ENCODE peak calls at places on chromosome X, in ten cellular contexts. X is IMR-90, C is transverse colon, D is heart left ventricle, K is HepG2, I is tibial nerve, R is stomach, T is testis, J is sigmoid colon, N is uterus. A is an unnamed sample.

GRCh38 chrX:76148011-76148665 is 24.7 kb upstream of the PBDC1 start:
- DNase-seq in X (peak; percentile 25), D (no peak), I (no peak), K (peak; percentile 1), R (no peak), N (peak; percentile 22), C (peak; percentile 10), J (no peak), T (no peak), A (no peak)

GRCh38 chrX:97230948-97231347 is 347.2 kb downstream of the RPA4 start:
- DNase-seq in J (no peak), K (no peak), T (no peak), X (no peak), D (no peak), N (no peak), C (no peak), I (no peak), R (no peak), A (no peak)

GRCh38 chrX:118347131-118347530 is 1.2 kb downstream of the WDR44 start:
- DNase-seq in C (no peak), R (no peak), J (no peak), I (no peak), D (no peak), N (no peak), T (no peak), K (peak; percentile 2), X (peak; percentile 69), A (no peak)

GRCh38 chrX:55484948-55485347 is 4.7 kb downstream of the USP51 start:
- DNase-seq in N (no peak), K (no peak), C (no peak), D (no peak), I (no peak), J (no peak), R (no peak), X (no peak), T (no peak), A (no peak)

GRCh38 chrX:9662148-9662547 is 103.5 kb downstream of the GPR143 start:
- DNase-seq in C (no peak), K (no peak), J (no peak), I (no peak), X (peak; percentile 77), R (no peak), D (no peak), T (no peak), N (no peak), A (no peak)

GRCh38 chrX:1391370-1391706 is 575 bp downstream of the SLC25A6 start:
- DNase-seq in X (no peak), D (no peak), T (no peak), J (no peak), C (no peak), N (no peak), R (no peak), I (no peak), K (peak; percentile 79), A (no peak)

GRCh38 chrX:148501121-148502066 is 977 bp downstream of the AFF2 start:
- DNase-seq in T (peak; percentile 32), C (no peak), X (no peak), R (no peak), N (no peak), I (no peak), D (peak; percentile 20), J (no peak), K (no peak), A (peak; percentile 51)

GRCh38 chrX:50881028-50881427 is 29.5 kb upstream of the BMP15 start:
- DNase-seq in K (no peak), T (no peak), D (no peak), X (no peak), C (no peak), J (no peak), R (no peak), I (no peak), N (no peak), A (no peak)

GRCh38 chrX:97907791-97908190 is 1024.1 kb downstream of the RPA4 start:
- DNase-seq in K (no peak), T (no peak), N (no peak), D (no peak), J (no peak), I (no peak), X (no peak), R (no peak), C (no peak), A (no peak)

GRCh38 chrX:138711399-138712347 is at the start of gene FGF13:
- DNase-seq in K (peak; percentile 0), I (no peak), N (peak; percentile 40), D (peak; percentile 31), X (no peak), R (peak; percentile 29), C (peak; percentile 7), T (peak; percentile 50), J (peak; percentile 68), A (peak; percentile 38)

GRCh38 chrX:85992811-85993229 is 54.5 kb downstream of the CHM start:
- DNase-seq in J (no peak), I (no peak), D (no peak), N (no peak), X (peak; percentile 38), K (peak; percentile 3), R (no peak), C (no peak), T (no peak), A (no peak)

GRCh38 chrX:129524250-129524850 is 1.1 kb upstream of the SMARCA1 start:
- DNase-seq in K (peak; percentile 47), I (no peak), C (no peak), X (no peak), T (no peak), J (no peak), N (no peak), R (no peak), D (no peak), A (no peak)

GRCh38 chrX:129522184-129523059 is 868 bp downstream of the SMARCA1 start:
- DNase-seq in I (peak; percentile 39), N (peak; percentile 49), K (peak; percentile 64), C (peak; percentile 31), J (peak; percentile 80), T (peak; percentile 68), X (peak; percentile 54), D (peak; percentile 56), R (peak; percentile 63), A (peak; percentile 63)

GRCh38 chrX:129520151-129520550 is 3.1 kb downstream of the SMARCA1 start:
- DNase-seq in K (peak; percentile 54), C (no peak), R (no peak), I (no peak), N (no peak), T (no peak), X (no peak), J (no peak), D (no peak), A (no peak)

GRCh38 chrX:129525162-129525561 is 1.9 kb upstream of the SMARCA1 start:
- DNase-seq in R (no peak), K (peak; percentile 89), N (no peak), D (no peak), C (no peak), X (no peak), I (no peak), J (no peak), T (no peak), A (no peak)

GRCh38 chrX:129523076-129524055 is at the start of gene SMARCA1:
- DNase-seq in R (peak; percentile 39), I (peak; percentile 4), N (peak; percentile 44), J (peak; percentile 86), D (peak; percentile 48), X (peak; percentile 63), T (peak; percentile 85), C (peak; percentile 17), K (peak; percentile 65), A (peak; percentile 63)
- TF ChIP-seq POLR2A in R (no peak), I (no peak), N (peak; percentile 49), J (no peak), D (no peak), X (peak; percentile 84), T (no peak), C (no peak), K (peak; percentile 94), A (peak; percentile 62)

DNA sequence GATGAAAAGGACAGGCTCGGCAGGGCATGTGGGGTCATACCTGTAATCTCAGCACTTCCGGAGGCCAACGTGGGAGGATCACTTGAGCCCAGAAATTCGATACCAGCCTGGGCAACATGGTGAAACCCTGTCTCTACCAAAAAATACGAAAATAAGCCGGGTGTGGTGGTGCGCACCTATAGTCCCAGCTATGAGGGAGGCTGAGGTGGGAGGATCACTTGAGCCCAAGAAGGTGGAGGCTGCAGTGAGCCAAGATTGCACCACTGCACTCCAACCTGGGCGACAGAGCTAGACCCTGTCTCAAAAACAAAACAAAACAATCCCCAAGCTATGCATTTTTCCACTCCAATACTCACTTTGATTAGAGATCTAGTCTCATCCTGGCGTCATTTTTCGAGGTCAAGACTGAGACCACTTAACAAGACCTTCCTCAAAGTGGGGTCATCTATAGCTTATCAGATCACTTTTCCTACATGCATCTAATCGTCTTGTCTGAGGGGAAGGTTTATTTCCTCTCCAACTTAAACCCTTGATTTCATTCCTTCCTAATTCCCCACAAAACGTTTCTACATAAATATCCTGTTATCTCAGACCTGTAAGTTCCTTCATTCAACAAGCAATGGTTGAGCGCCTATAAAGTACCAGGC is 1.3 kb downstream of the NKAP start:
- DNase-seq in K (no peak), R (no peak), D (no peak), C (no peak), J (no peak), T (no peak), N (no peak), X (no peak), I (no peak), A (no peak)
- H3K4me3 ChIP-seq in K (peak overlapping the region; percentile 67), R (peak overlapping the region; percentile 74), D (peak overlapping the region; percentile 79), C (peak overlapping the region; percentile 76), J (peak overlapping the region; percentile 70), T (peak overlapping the region; percentile 83), N (peak overlapping the region; percentile 54), X (peak overlapping the region; percentile 82), I (peak overlapping the region; percentile 78), A (peak overlapping the region; percentile 67)

GRCh38 chrX:110213183-110213582 is 104.7 kb downstream of the AMMECR1 start:
- DNase-seq in I (no peak), K (no peak), D (no peak), X (no peak), R (no peak), J (no peak), T (no peak), N (no peak), C (no peak), A (no peak)
- H3K4me1 ChIP-seq in I (no peaks in the 10 kb centered on the region), K (no peaks in the 10 kb centered on the region), D (no peaks in the 10 kb centered on the region), X (peaks cover 7% of the 10 kb centered on the region), R (no peaks in the 10 kb centered on the region), J (no peaks in the 10 kb centered on the region), T (no peaks in the 10 kb centered on the region), N (no peaks in the 10 kb centered on the region), C (no peaks in the 10 kb centered on the region), A (no peaks in the 10 kb centered on the region)

DNA sequence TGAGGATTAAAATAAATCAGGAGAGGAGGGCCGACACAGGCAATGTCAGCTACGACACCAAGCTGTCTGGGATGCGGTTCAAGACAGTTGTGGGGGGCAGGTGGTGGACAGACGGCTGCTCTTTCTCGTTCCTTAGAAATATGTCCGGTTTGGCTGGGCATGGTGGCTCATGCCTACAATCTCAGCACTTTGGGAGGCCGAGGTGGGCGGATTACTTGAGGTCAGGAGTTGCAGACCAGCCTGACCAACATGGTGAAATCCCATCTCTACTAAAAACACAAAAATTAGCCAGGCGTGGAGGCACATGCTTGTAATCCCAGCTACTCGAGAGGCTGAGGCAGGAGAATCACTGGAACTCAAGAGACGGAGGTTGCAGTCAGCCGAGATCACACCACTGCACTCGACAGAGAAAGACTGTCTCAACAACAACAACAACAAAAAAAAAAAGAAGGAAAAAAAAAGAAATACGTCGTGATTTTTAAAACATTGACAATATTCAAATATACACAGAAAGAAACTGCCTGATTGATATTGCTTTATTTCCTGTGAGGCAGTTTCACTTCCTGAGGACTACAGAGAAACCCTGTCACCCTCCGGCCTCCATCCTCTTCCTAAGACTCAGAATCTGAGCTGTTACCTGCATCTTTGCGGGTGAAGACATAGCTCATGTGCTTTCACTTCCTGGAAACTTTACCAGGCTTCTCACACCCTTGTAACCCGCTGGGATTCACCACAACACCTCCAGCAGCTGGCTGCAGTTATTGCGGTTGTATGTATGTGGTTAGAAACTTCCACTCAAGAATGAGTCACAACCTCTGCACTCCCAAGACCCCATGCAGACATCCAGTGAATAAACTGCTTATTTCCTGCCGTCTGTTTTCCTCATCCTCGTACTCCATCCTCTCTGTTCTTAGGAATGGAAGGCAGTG is 63.8 kb upstream of the STS start:
- DNase-seq in C (peak; percentile 38), T (no peak), K (no peak), J (no peak), X (peak; percentile 98), I (no peak), D (no peak), N (no peak), R (no peak), A (no peak)
- TF ChIP-seq POLR2A in C (no peak), T (no peak), K (no peak), J (no peak), X (no peak), I (no peak), D (no peak), N (no peak), R (no peak), A (no peak)